ENCODE peak calls at places on chromosome 20, in four cellular contexts. K, B, M and E are unnamed samples.
A peak's percentile ranks its signal among the peaks of the same experiment; 100 is the strongest.

GRCh38 chr20:10134176-10134575 is 84.5 kb upstream of the SNAP25 start:
- DNase-seq in K (no peak), M (no peak), B (no peak), E (no peak)

GRCh38 chr20:38202153-38202981 is 37.3 kb upstream of the TGM2 start:
- DNase-seq in B (no peak), M (no peak), K (no peak), E (no peak)

GRCh38 chr20:50415516-50416268 is 94.5 kb upstream of the PTPN1 start:
- DNase-seq in K (peak; percentile 99), B (peak; percentile 100), M (peak; percentile 78), E (no peak)

GRCh38 chr20:46300281-46300680 is 8.0 kb downstream of the CDH22 start:
- DNase-seq in B (no peak), K (no peak), M (no peak), E (no peak)

GRCh38 chr20:32443386-32443974 is 85.3 kb downstream of the ASXL1 start:
- DNase-seq in B (no peak), M (no peak), K (no peak), E (no peak)

GRCh38 chr20:5654557-5654956 is 95.6 kb upstream of the SHLD1 start:
- DNase-seq in K (no peak), M (peak; percentile 98), B (no peak), E (peak; percentile 99)

GRCh38 chr20:57417830-57418780 is 26.9 kb downstream of the RBM38 start:
- DNase-seq in K (no peak), B (no peak), M (no peak), E (no peak)

GRCh38 chr20:39851459-39851858 is 837.6 kb downstream of the MAFB start:
- DNase-seq in M (peak; percentile 71), K (no peak), B (no peak), E (no peak)

GRCh38 chr20:41347523-41348429 is 7.2 kb downstream of the LPIN3 start:
- DNase-seq in K (peak; percentile 34), B (no peak), M (no peak), E (no peak)

GRCh38 chr20:52918311-52918710 is 53.8 kb upstream of the TSHZ2 start:
- DNase-seq in K (no peak), M (peak; percentile 51), B (no peak), E (no peak)

GRCh38 chr20:10832146-10832545 is 158.3 kb upstream of the JAG1 start:
- DNase-seq in K (no peak), B (no peak), M (peak; percentile 59), E (peak; percentile 83)

GRCh38 chr20:51417245-51417560 is 125.3 kb downstream of the NFATC2 start:
- DNase-seq in M (no peak), K (no peak), B (no peak), E (no peak)

GRCh38 chr20:7856756-7857155 is 83.5 kb downstream of the HAO1 start:
- DNase-seq in M (peak; percentile 91), K (no peak), B (no peak), E (peak; percentile 68)

GRCh38 chr20:33812673-33813462 is 1.7 kb downstream of the CHMP4B start:
- DNase-seq in K (no peak), B (no peak), M (peak; percentile 31), E (peak; percentile 26)

GRCh38 chr20:17651761-17652388 is 30.2 kb downstream of the RRBP1 start:
- DNase-seq in M (no peak), B (peak; percentile 59), K (no peak), E (no peak)

GRCh38 chr20:45919536-45919933 is 7.6 kb upstream of the PLTP start:
- DNase-seq in M (no peak), K (peak; percentile 84), B (peak; percentile 85), E (no peak)

GRCh38 chr20:37533154-37533715 is 5.6 kb upstream of the BLCAP start:
- DNase-seq in B (no peak), K (no peak), M (no peak), E (no peak)

GRCh38 chr20:58514321-58515239 is 619 bp downstream of the APCDD1L start:
- DNase-seq in M (peak; percentile 11), K (no peak), B (no peak), E (no peak)

GRCh38 chr20:41466836-41467619 is 100.4 kb upstream of the EMILIN3 start:
- DNase-seq in B (no peak), K (no peak), M (no peak), E (no peak)

DNA sequence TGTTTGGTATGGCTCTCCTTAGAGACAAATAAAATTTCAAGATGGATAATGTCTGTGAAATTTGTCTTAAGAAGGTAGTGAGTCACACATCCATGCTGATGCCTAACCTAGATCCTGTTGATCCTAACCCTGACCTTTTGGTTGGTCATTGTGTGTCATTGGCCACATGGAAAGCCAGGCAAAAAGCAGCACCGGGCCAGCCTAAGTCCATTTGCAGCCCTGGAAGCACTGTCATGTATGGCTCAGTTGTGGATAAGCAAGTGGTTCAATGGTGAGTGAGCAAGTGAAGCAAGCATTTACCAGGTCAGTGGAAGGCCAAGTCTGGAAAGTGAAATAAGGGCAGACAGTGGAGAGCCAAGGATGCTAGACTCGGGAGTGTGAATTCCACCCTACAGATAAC is 12.1 kb upstream of the XRN2 start:
- DNase-seq in B (no peak), K (no peak), M (peak; percentile 5), E (no peak)
- H3K27me3 ChIP-seq in B (peaks cover 30% of the 10 kb centered on the region), K (no peaks in the 10 kb centered on the region), M (no peaks in the 10 kb centered on the region), E (peaks cover 23% of the 10 kb centered on the region)

DNA sequence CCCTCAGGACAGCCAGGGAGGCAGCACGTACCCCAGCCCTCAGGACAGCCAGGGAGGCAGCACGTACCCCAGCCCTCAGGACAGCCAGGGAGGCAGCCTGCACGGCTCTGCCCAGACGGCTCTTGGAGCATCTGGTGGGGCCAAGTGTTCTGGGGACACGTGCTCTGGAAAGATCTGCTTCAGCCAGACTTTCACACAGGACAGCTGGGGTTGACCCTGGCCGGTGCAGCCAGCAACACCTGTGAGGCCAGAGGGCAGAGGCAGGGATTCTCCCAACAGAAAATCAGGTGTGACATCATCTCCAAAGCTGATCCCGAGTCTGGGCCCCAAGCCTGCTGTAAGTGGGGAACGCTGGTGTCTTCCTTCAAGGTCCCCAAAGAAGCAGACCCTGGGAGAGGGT is 55.5 kb upstream of the SLCO4A1 start:
- DNase-seq in B (no peak), K (no peak), M (no peak), E (no peak)
- H3K27me3 ChIP-seq in B (peaks cover 96% of the 10 kb centered on the region), K (no peaks in the 10 kb centered on the region), M (peaks cover 2% of the 10 kb centered on the region), E (peaks cover 30% of the 10 kb centered on the region)

GRCh38 chr20:62216636-62217566 is 3.2 kb downstream of the HRH3 start:
- DNase-seq in K (no peak), M (no peak), B (no peak), E (no peak)

GRCh38 chr20:62220666-62221568 is 839 bp upstream of the HRH3 start:
- DNase-seq in B (no peak), M (no peak), K (no peak), E (no peak)

GRCh38 chr20:62219992-62220665 is at the start of gene HRH3:
- DNase-seq in K (no peak), B (peak; percentile 53), M (no peak), E (no peak)

GRCh38 chr20:62217913-62218773 is 1.9 kb downstream of the HRH3 start:
- DNase-seq in K (no peak), M (no peak), B (no peak), E (no peak)

GRCh38 chr20:62219101-62219991 is 732 bp downstream of the HRH3 start:
- DNase-seq in M (peak; percentile 19), K (no peak), B (no peak), E (no peak)
- H3K27me3 ChIP-seq in M (peaks cover 30% of the 10 kb centered on the region), K (no peaks in the 10 kb centered on the region), B (peaks cover 99% of the 10 kb centered on the region), E (peaks cover 86% of the 10 kb centered on the region)

GRCh38 chr20:22446613-22447447 is 137.5 kb downstream of the FOXA2 start:
- DNase-seq in B (no peak), K (no peak), M (peak; percentile 56), E (peak; percentile 60)

GRCh38 chr20:22442318-22442717 is 142.1 kb downstream of the FOXA2 start:
- DNase-seq in B (no peak), K (no peak), M (no peak), E (no peak)

GRCh38 chr20:22450540-22450939 is 133.8 kb downstream of the FOXA2 start:
- DNase-seq in M (no peak), B (no peak), K (no peak), E (no peak)

GRCh38 chr20:22449115-22449973 is 135.0 kb downstream of the FOXA2 start:
- DNase-seq in K (no peak), B (no peak), M (no peak), E (no peak)

DNA sequence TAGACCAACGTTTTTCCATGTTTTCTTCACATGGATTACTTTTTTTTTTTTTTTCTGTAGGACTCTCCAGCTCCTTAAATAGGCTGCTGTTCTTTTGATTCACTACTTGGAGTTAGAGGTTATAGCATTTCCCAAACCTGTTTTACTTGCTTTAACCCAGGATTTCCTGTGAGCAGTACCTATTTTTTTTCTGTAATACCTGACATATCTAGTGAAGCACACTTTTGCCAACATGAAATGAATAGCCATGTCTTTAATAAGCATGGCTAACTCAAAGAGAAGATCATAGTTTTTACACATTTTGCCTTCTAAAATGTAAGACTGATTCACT is 137.0 kb downstream of the FOXA2 start:
- DNase-seq in K (no peak), B (no peak), M (peak; percentile 32), E (peak; percentile 45)
- H3K27me3 ChIP-seq in K (no peaks in the 10 kb centered on the region), B (no peaks in the 10 kb centered on the region), M (no peaks in the 10 kb centered on the region), E (peaks cover 7% of the 10 kb centered on the region)

GRCh38 chr20:62761759-62762131 is 34.5 kb upstream of the MRGBP start:
- DNase-seq in B (no peak), K (peak; percentile 21), M (no peak), E (no peak)
- H3K27me3 ChIP-seq in B (peaks cover 68% of the 10 kb centered on the region), K (no peaks in the 10 kb centered on the region), M (peaks cover 4% of the 10 kb centered on the region), E (peaks cover 17% of the 10 kb centered on the region)

DNA sequence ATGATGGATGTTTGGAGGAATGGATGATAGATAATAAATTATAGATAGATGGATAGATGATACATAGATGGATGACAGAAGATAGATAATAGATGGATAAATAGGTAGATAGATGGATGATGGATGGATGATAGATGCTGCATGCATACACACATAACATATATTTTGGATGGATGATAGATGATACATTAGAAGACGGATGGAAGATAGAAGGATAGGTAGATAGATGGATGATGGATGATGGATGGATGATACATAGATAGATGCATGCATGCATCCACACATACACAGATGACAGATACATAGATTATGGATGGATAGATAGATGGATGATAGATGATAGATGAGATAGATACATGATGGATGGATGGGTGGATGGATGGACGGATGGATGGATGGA is 387.8 kb downstream of the TAF4 start:
- DNase-seq in K (no peak), B (no peak), M (no peak), E (no peak)
- H3K27me3 ChIP-seq in K (no peaks in the 10 kb centered on the region), B (peaks cover 43% of the 10 kb centered on the region), M (no peaks in the 10 kb centered on the region), E (peaks cover 4% of the 10 kb centered on the region)